ENCODE peak calls at places on chromosomes 2 and 18, in nine cellular contexts. E is SW480; T is AG09319; W is GM04503; J is head of caudate nucleus; U is activated CD8-positive, alpha-beta memory T cell treated with anti-CD3 and anti-CD28 coated beads for 1 hour; N is NCI-H1417; S is left cardiac atrium; R is sciatic nerve. Y is an unnamed sample.
A peak's percentile ranks its signal among the peaks of the same experiment; 100 is the strongest.

GRCh38 chr2:128639693-128640092 is 321.0 kb upstream of the HS6ST1 start:
- DNase-seq in E (no peak), T (no peak), W (no peak), J (no peak), U (no peak), N (no peak), S (no peak), R (peak; percentile 37), Y (no peak)

GRCh38 chr2:75552222-75552621 is 8.5 kb downstream of the EVA1A start:
- DNase-seq in E (no peak), T (no peak), W (no peak), J (no peak), U (no peak), N (no peak), S (no peak), R (no peak), Y (no peak)

GRCh38 chr2:24559714-24560113 is 68.7 kb downstream of the NCOA1 start:
- DNase-seq in E (no peak), T (peak; percentile 14), W (peak; percentile 35), J (peak; percentile 15), U (no peak), N (no peak), S (no peak), R (no peak), Y (no peak)

GRCh38 chr2:20621366-20622295 is 29.3 kb downstream of the HS1BP3 start:
- DNase-seq in E (no peak), T (no peak), W (no peak), J (no peak), U (no peak), N (no peak), S (peak; percentile 18), R (peak; percentile 45), Y (no peak)

GRCh38 chr2:102251042-102251848 is 60.1 kb upstream of the IL1RL1 start:
- DNase-seq in E (no peak), T (no peak), W (no peak), J (peak; percentile 44), U (no peak), N (no peak), S (peak; percentile 72), R (peak; percentile 80), Y (no peak)

GRCh38 chr18:8507881-8508280 is 101.4 kb upstream of the RAB12 start:
- DNase-seq in E (no peak), T (peak; percentile 1), W (peak; percentile 13), J (no peak), U (no peak), N (no peak), S (no peak), R (no peak), Y (no peak)

GRCh38 chr2:15058015-15058414 is 425.5 kb downstream of the LRATD1 start:
- DNase-seq in E (no peak), T (no peak), W (no peak), J (no peak), U (no peak), N (peak; percentile 21), S (no peak), R (no peak), Y (no peak)

GRCh38 chr18:23528580-23529472 is 25.5 kb downstream of the RMC1 start:
- DNase-seq in E (no peak), T (peak; percentile 29), W (peak; percentile 67), J (no peak), U (no peak), N (no peak), S (peak; percentile 73), R (no peak), Y (no peak)

GRCh38 chr2:45812039-45812500 is 160.6 kb downstream of the PRKCE start:
- DNase-seq in E (no peak), T (no peak), W (no peak), J (no peak), U (no peak), N (peak; percentile 81), S (no peak), R (no peak), Y (no peak)

Y was measured in cerebellar nuclear complex.